ENCODE peak calls at places on chromosomes 4 and X, in seven cellular contexts. D is naive B cell; J is heart right ventricle; R is mesendoderm; E is Right ventricle myocardium superior; L is activated gamma-delta T cell treated with Interleukin-2 at 50 U/mL for 16 hours; V is activated T-cell treated with anti-CD3 and anti-CD28 coated beads, Interleukin-2, amount 50 U/mL, for 72 hours. S is an unnamed sample.

GRCh38 chrX:48695925-48696300 is 621 bp upstream of the SUV39H1 start:
- DNase-seq in D (no peak), J (no peak), R (peak), E (no peak), L (no peak), V (no peak), S (no peak)

GRCh38 chr4:113636877-113637276 is 124.7 kb downstream of the CAMK2D start:
- DNase-seq in D (peak), J (no peak), R (peak), E (no peak), L (peak), V (peak), S (no peak)

GRCh38 chr4:140286503-140286902 is 86.9 kb upstream of the SCOC start:
- DNase-seq in D (no peak), J (no peak), R (no peak), E (no peak), L (no peak), V (no peak), S (no peak)

GRCh38 chr4:139655116-139655515 is 10.5 kb upstream of the MGST2 start:
- DNase-seq in D (no peak), J (no peak), R (peak), E (no peak), L (peak), V (peak), S (no peak)

GRCh38 chr4:84171871-84172270 is 327.2 kb downstream of the NKX6-1 start:
- DNase-seq in D (no peak), J (no peak), R (no peak), E (no peak), L (no peak), V (no peak), S (no peak)

GRCh38 chr4:6302869-6303268 is 33.2 kb downstream of the WFS1 start:
- DNase-seq in D (no peak), J (no peak), R (no peak), E (no peak), L (no peak), V (no peak), S (no peak)

GRCh38 chr4:141635726-141636076 is 682 bp upstream of the IL15 start:
- DNase-seq in D (no peak), J (no peak), R (no peak), E (no peak), L (no peak), V (no peak), S (no peak)

GRCh38 chr4:18756661-18757060 is 735.1 kb upstream of the LCORL start:
- DNase-seq in D (no peak), J (no peak), R (no peak), E (no peak), L (no peak), V (no peak), S (no peak)

GRCh38 chr4:130563185-130563890 is 1467.4 kb downstream of the C4orf33 start:
- DNase-seq in D (no peak), J (peak), R (peak), E (peak), L (no peak), V (no peak), S (no peak)

GRCh38 chrX:11423362-11423818 is 130.2 kb downstream of the AMELX start:
- DNase-seq in D (no peak), J (peak), R (peak), E (peak), L (no peak), V (no peak), S (no peak)

GRCh38 chrX:51779306-51779705 is 36.1 kb downstream of the GSPT2 start:
- DNase-seq in D (no peak), J (no peak), R (peak), E (no peak), L (no peak), V (no peak), S (no peak)

GRCh38 chr4:134499074-134499473 is 297.5 kb upstream of the PABPC4L start:
- DNase-seq in D (no peak), J (no peak), R (no peak), E (no peak), L (no peak), V (no peak), S (no peak)

GRCh38 chr4:21835712-21836111 is 112.9 kb downstream of the KCNIP4 start:
- DNase-seq in D (no peak), J (no peak), R (no peak), E (no peak), L (no peak), V (no peak), S (no peak)

GRCh38 chr4:19239565-19239964 is 1012.1 kb upstream of the SLIT2 start:
- DNase-seq in D (no peak), J (no peak), R (no peak), E (no peak), L (no peak), V (no peak), S (no peak)

GRCh38 chr4:128483816-128484215 is 196.2 kb upstream of the PGRMC2 start:
- DNase-seq in D (no peak), J (no peak), R (no peak), E (no peak), L (no peak), V (no peak), S (no peak)